ENCODE peak calls at places on chromosomes 16 and 17, in five cellular contexts. F is GM23338, T is thoracic aorta, I is body of pancreas, A is ascending aorta. K is an unnamed sample.

GRCh38 chr16:30533748-30534367 is 800 bp downstream of the ZNF747 start:
- DNase-seq in F (no peak), T (no peak), I (no peak), A (no peak), K (no peak)

GRCh38 chr16:80862153-80862552 is 57.8 kb upstream of the CDYL2 start:
- DNase-seq in F (no peak), T (no peak), I (no peak), A (no peak), K (no peak)

GRCh38 chr17:17153709-17154108 is 52.4 kb downstream of the PLD6 start:
- DNase-seq in F (no peak), T (no peak), I (no peak), A (no peak), K (no peak)

GRCh38 chr16:85173077-85173980 is 61.1 kb upstream of the CIBAR2 start:
- DNase-seq in F (no peak), T (no peak), I (no peak), A (no peak), K (no peak)

GRCh38 chr17:7716901-7717755 is at the start of gene DNAH2:
- DNase-seq in F (peak; percentile 99), T (peak; percentile 16), I (peak; percentile 91), A (peak; percentile 28), K (peak; percentile 21)

GRCh38 chr16:89482087-89482823 is 8.1 kb downstream of the ANKRD11 start:
- DNase-seq in F (no peak), T (no peak), I (no peak), A (no peak), K (no peak)

GRCh38 chr16:84198401-84198800 is 7.4 kb downstream of the ADAD2 start:
- DNase-seq in F (no peak), T (no peak), I (no peak), A (no peak), K (no peak)

GRCh38 chr17:46742539-46743270 is 75.8 kb downstream of the WNT3 start:
- DNase-seq in F (no peak), T (no peak), I (peak; percentile 17), A (no peak), K (no peak)

GRCh38 chr17:76714822-76715461 is 4.2 kb upstream of the MXRA7 start:
- DNase-seq in F (peak; percentile 78), T (no peak), I (peak; percentile 67), A (no peak), K (peak; percentile 77)

GRCh38 chr16:84751947-84752346 is 52.1 kb downstream of the USP10 start:
- DNase-seq in F (no peak), T (no peak), I (no peak), A (no peak), K (no peak)

GRCh38 chr17:17724991-17725852 is 44.0 kb downstream of the RAI1 start:
- DNase-seq in F (peak; percentile 68), T (no peak), I (no peak), A (no peak), K (no peak)

GRCh38 chr16:89242795-89243200 is 25.3 kb downstream of the ZNF778 start:
- DNase-seq in F (peak; percentile 34), T (no peak), I (no peak), A (no peak), K (no peak)

GRCh38 chr16:81204794-81205680 is 33.5 kb upstream of the BCO1 start:
- DNase-seq in F (peak; percentile 68), T (no peak), I (peak; percentile 9), A (no peak), K (no peak)

GRCh38 chr16:17447273-17447672 is 23.5 kb downstream of the XYLT1 start:
- DNase-seq in F (no peak), T (no peak), I (no peak), A (no peak), K (no peak)

GRCh38 chr16:81521141-81521626 is 76.6 kb downstream of the CMIP start:
- DNase-seq in F (no peak), T (no peak), I (peak; percentile 57), A (peak; percentile 30), K (no peak)

GRCh38 chr16:86018487-86018886 is 119.5 kb downstream of the IRF8 start:
- DNase-seq in F (no peak), T (no peak), I (peak; percentile 69), A (peak; percentile 17), K (no peak)

GRCh38 chr16:4879049-4879448 is 31.8 kb downstream of the UBN1 start:
- DNase-seq in F (no peak), T (no peak), I (no peak), A (no peak), K (no peak)

GRCh38 chr17:142102-142661 is 4.8 kb downstream of the SCGB1C2 start:
- DNase-seq in F (peak; percentile 41), T (no peak), I (peak; percentile 46), A (no peak), K (peak; percentile 27)

GRCh38 chr16:82603784-82604411 is 22.9 kb upstream of the CDH13 start:
- DNase-seq in F (peak; percentile 77), T (no peak), I (peak; percentile 23), A (no peak), K (no peak)

GRCh38 chr17:336110-337021 is 16.2 kb downstream of the RPH3AL start:
- DNase-seq in F (no peak), T (no peak), I (peak; percentile 78), A (no peak), K (peak; percentile 74)

GRCh38 chr17:55159251-55159650 is 105.5 kb upstream of the HLF start:
- DNase-seq in F (no peak), T (no peak), I (no peak), A (no peak), K (no peak)

GRCh38 chr17:13114601-13115024 is 96.8 kb upstream of the ELAC2 start:
- DNase-seq in F (peak; percentile 84), T (no peak), I (peak; percentile 5), A (no peak), K (no peak)

GRCh38 chr16:4409081-4409932 is 7.1 kb downstream of the CORO7 start:
- DNase-seq in F (peak; percentile 45), T (no peak), I (peak; percentile 49), A (no peak), K (no peak)

GRCh38 chr17:34198519-34198918 is 56.6 kb upstream of the CCL2 start:
- DNase-seq in F (no peak), T (no peak), I (no peak), A (no peak), K (no peak)

DNA sequence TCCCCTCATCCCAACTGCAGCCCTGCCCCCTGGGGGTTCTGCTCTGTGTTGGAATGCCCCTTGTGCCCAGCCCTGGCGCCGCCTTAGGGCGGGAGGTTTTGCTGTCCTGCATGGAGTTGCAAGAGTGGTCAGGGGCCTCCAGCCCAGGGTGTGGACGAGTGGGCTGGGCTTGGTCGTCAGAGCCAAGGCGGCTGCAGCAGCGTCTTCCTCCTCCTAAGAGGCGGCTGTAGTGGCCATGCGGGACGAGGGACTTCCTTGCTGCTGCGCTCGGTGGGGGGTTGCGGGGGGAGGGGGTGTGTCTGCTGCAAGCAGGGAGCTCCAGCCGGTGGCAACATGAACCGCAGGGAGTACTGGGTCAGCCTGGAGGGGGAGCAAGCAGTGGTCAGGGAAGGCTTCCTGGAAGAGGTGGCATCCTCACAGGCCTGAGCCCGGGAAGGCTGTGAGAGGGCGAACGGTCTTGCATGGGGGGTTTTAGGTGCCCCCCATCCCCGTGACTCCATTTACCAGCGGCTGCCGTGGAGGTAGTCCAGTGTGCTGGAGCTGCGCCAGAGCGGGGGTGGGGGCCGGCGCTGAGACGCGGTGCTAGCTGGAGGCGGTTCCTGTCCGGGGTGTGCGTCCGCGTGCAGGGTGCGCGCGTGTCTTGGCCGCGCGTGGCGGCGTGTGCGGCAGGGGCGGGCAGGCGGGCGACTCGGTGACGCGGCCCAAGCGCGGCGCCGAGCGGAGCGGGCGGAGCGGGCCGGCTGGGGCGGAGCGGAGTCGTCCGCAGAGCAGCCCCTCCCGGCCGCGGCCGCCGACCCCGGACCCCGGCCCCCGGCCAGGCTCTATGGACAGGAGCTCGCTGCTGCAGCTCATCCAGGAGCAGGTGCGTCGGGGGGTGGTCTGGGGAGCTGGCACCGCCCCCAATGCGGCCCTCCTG is at the start of gene RHBDL1:
- DNase-seq in F (peak; percentile 80), T (no peak), I (no peak), A (no peak), K (no peak)
- TF ChIP-seq CTCF in F (peak; percentile 31), T (no peak), I (no peak), A (no peak), K (no peak)

GRCh38 chr17:74892013-74892841 is 1.2 kb downstream of the FADS6 start:
- DNase-seq in F (no peak), T (no peak), I (peak; percentile 56), A (no peak), K (no peak)
- H3K4me3 ChIP-seq in F (peak overlapping the region; percentile 76), T (no peak overlapping the region), I (no peak overlapping the region), A (no peak overlapping the region), K (peak overlapping the region; percentile 51)

DNA sequence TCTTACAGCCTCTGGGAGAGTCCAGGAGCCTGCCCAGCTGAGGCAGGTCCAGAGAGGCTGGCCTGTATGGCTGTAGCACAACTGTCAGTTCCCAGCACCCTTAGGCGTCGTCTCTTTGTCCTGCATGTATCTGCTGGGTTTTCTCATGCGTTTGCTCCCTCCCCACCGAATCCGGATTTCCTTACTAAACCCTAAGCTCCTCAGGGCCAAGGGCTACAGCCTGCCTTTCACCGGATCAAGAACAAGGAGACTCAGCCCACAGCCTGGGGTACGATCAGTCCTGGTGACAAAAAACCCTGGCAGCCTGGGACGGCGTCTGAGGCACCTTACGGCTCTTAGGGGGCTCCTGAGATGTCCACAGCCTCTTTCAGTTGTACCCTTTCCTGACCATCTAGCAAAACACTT is 12.1 kb downstream of the HIC1 start:
- DNase-seq in F (no peak), T (no peak), I (no peak), A (no peak), K (no peak)
- H3K4me1 ChIP-seq in F (peaks cover 28% of the 10 kb centered on the region), T (peaks cover 65% of the 10 kb centered on the region), I (peaks cover 13% of the 10 kb centered on the region), A (peaks cover 14% of the 10 kb centered on the region), K (peaks cover 2% of the 10 kb centered on the region)

DNA sequence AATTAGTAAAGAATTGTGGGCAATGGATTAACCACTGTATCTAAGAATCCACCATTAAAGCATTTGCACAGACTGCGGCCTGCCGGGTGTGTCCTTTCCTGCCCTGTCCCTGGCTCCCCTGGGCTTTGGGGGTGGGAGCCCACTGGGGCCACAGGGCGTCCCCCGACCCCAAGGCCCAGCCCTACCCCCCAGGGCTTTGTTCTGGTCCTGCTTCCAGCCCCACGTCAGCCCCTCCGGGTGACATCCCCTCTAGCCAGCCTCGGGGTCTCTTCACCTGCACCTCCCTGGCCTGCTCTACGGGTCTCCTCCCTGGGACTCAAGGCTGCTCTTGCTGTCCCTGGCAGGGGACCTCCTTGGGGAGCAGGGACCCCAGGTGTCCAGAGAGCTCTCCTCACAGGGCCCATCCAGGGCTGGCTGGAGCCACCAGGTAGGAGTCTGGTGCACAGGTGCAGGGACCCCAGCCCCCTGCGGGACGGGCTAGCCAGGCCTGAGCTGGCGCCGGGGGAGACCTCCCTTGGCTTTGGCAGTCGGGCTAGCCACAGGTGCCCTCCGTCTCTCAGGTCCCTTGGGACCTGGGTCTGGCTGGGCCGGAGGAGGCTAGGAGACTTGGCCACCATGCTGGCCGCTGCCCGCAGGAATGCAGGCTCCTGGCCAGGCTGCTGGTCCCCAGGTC is 6.4 kb upstream of the BAIAP3 start:
- DNase-seq in F (no peak), T (no peak), I (no peak), A (no peak), K (no peak)
- TF ChIP-seq CTCF in F (no peak), T (no peak), I (no peak), A (no peak), K (no peak)

GRCh38 chr17:4506892-4507291 is 8.2 kb downstream of the SPNS2 start:
- DNase-seq in F (no peak), T (no peak), I (no peak), A (no peak), K (no peak)
- H3K4me3 ChIP-seq in F (no peak overlapping the region), T (no peak overlapping the region), I (no peak overlapping the region), A (no peak overlapping the region), K (no peak overlapping the region)

K was measured in Peyer's patch.